ENCODE peak calls at places on chromosomes 3 and 15, in ten cellular contexts. F is mammary epithelial cell; H is body of pancreas; I is stimulated activated CD8-positive, alpha-beta memory T cell treated with anti-CD3 and anti-CD28 coated beads, Interleukin-7, amount 100 ng/mL, for 1 hour; Z is GM12892; T is islet precursor cell; L is hypothalamus; M is Peyer's patch; A is M059J; O is stimulated activated CD4-positive, alpha-beta T cell treated with anti-CD3 and anti-CD28 coated beads, Interleukin-4, amount 100 ng/mL, for 4 hours. Q is an unnamed sample.

GRCh38 chr3:180804871-180805430 is 107.5 kb upstream of the FXR1 start:
- DNase-seq in F (peak; percentile 41), H (no peak), I (no peak), Z (no peak), T (peak; percentile 88), L (peak; percentile 30), M (no peak), A (peak; percentile 45), O (no peak), Q (peak; percentile 80)

GRCh38 chr3:44353355-44353924 is 14.9 kb downstream of the TCAIM start:
- DNase-seq in F (no peak), H (no peak), I (no peak), Z (no peak), T (no peak), L (no peak), M (no peak), A (no peak), O (no peak), Q (no peak)

GRCh38 chr3:22475665-22476064 is 724.7 kb upstream of the ZNF385D start:
- DNase-seq in F (peak; percentile 15), H (no peak), I (no peak), Z (no peak), T (peak; percentile 79), L (no peak), M (no peak), A (peak; percentile 78), O (no peak), Q (no peak)

GRCh38 chr3:150798122-150798618 is 35.2 kb upstream of the SIAH2 start:
- DNase-seq in F (no peak), H (peak; percentile 67), I (no peak), Z (no peak), T (no peak), L (no peak), M (no peak), A (peak; percentile 25), O (no peak), Q (peak; percentile 33)

GRCh38 chr3:119098620-119099222 is 47.2 kb upstream of the TEX55 start:
- DNase-seq in F (peak; percentile 23), H (no peak), I (no peak), Z (no peak), T (no peak), L (no peak), M (no peak), A (peak; percentile 39), O (no peak), Q (peak; percentile 4)

GRCh38 chr3:36114353-36114752 is 266.0 kb upstream of the STAC start:
- DNase-seq in F (no peak), H (no peak), I (no peak), Z (no peak), T (no peak), L (no peak), M (no peak), A (no peak), O (no peak), Q (no peak)

GRCh38 chr3:141707741-141708203 is 30.3 kb upstream of the RNF7 start:
- DNase-seq in F (peak; percentile 37), H (no peak), I (no peak), Z (no peak), T (no peak), L (no peak), M (no peak), A (peak; percentile 98), O (no peak), Q (no peak)

GRCh38 chr15:29821416-29822099 is 710 bp downstream of the TJP1 start:
- DNase-seq in F (peak; percentile 90), H (peak; percentile 92), I (no peak), Z (no peak), T (peak; percentile 95), L (peak; percentile 55), M (no peak), A (peak; percentile 88), O (peak; percentile 5), Q (peak; percentile 91)

GRCh38 chr15:95865330-95865739 is 465.2 kb upstream of the NR2F2 start:
- DNase-seq in F (no peak), H (no peak), I (no peak), Z (no peak), T (no peak), L (no peak), M (no peak), A (no peak), O (no peak), Q (no peak)

GRCh38 chr3:194158942-194159439 is 23.0 kb downstream of the HES1 start:
- DNase-seq in F (peak; percentile 73), H (peak; percentile 73), I (no peak), Z (no peak), T (peak; percentile 45), L (no peak), M (no peak), A (peak; percentile 43), O (no peak), Q (peak; percentile 34)

GRCh38 chr3:136070953-136071949 is 105.7 kb downstream of the PPP2R3A start:
- DNase-seq in F (peak; percentile 9), H (no peak), I (no peak), Z (no peak), T (peak; percentile 98), L (no peak), M (no peak), A (peak; percentile 93), O (no peak), Q (peak; percentile 94)

GRCh38 chr3:188152660-188153497 is 1.1 kb upstream of the LPP start:
- DNase-seq in F (peak; percentile 43), H (peak; percentile 52), I (no peak), Z (no peak), T (peak; percentile 75), L (peak; percentile 47), M (peak; percentile 25), A (peak; percentile 74), O (no peak), Q (peak; percentile 95)

GRCh38 chr3:71006810-71007785 is 576.4 kb downstream of the FOXP1 start:
- DNase-seq in F (peak; percentile 93), H (peak; percentile 48), I (no peak), Z (no peak), T (peak; percentile 57), L (no peak), M (no peak), A (peak; percentile 22), O (no peak), Q (peak; percentile 37)

GRCh38 chr3:151923901-151924300 is 50.5 kb downstream of the SUCNR1 start:
- DNase-seq in F (peak; percentile 51), H (no peak), I (no peak), Z (no peak), T (no peak), L (no peak), M (no peak), A (peak; percentile 79), O (no peak), Q (no peak)

GRCh38 chr3:14132689-14133088 is 7.8 kb downstream of the TMEM43 start:
- DNase-seq in F (no peak), H (no peak), I (no peak), Z (no peak), T (no peak), L (no peak), M (no peak), A (no peak), O (no peak), Q (no peak)

GRCh38 chr15:74865316-74865715 is 7.8 kb downstream of the SCAMP2 start:
- DNase-seq in F (peak; percentile 21), H (no peak), I (no peak), Z (no peak), T (no peak), L (no peak), M (no peak), A (no peak), O (no peak), Q (no peak)

GRCh38 chr15:59360896-59361295 is 11.8 kb downstream of the MYO1E start:
- DNase-seq in F (no peak), H (no peak), I (no peak), Z (no peak), T (no peak), L (no peak), M (no peak), A (peak; percentile 75), O (no peak), Q (no peak)

GRCh38 chr3:61908344-61908743 is 347.0 kb downstream of the PTPRG start:
- DNase-seq in F (peak; percentile 20), H (no peak), I (no peak), Z (no peak), T (no peak), L (no peak), M (no peak), A (peak; percentile 41), O (no peak), Q (no peak)

GRCh38 chr15:52099654-52100272 is 12.8 kb downstream of the BCL2L10 start:
- DNase-seq in F (no peak), H (no peak), I (no peak), Z (no peak), T (no peak), L (no peak), M (no peak), A (no peak), O (no peak), Q (no peak)

GRCh38 chr3:29475305-29475825 is 194.5 kb downstream of the RBMS3 start:
- DNase-seq in F (no peak), H (no peak), I (no peak), Z (no peak), T (no peak), L (no peak), M (no peak), A (no peak), O (no peak), Q (peak; percentile 12)

GRCh38 chr15:43168192-43169107 is 16.8 kb upstream of the CCNDBP1 start:
- DNase-seq in F (peak; percentile 95), H (peak; percentile 13), I (no peak), Z (no peak), T (peak; percentile 51), L (peak; percentile 17), M (no peak), A (peak; percentile 94), O (no peak), Q (peak; percentile 8)

GRCh38 chr3:32340039-32340438 is 51.6 kb upstream of the CMTM7 start:
- DNase-seq in F (peak; percentile 30), H (peak; percentile 26), I (no peak), Z (peak; percentile 21), T (peak; percentile 71), L (no peak), M (no peak), A (peak; percentile 50), O (peak; percentile 24), Q (peak; percentile 60)

GRCh38 chr15:66036859-66037258 is 167.6 kb downstream of the RAB11A start:
- DNase-seq in F (no peak), H (no peak), I (no peak), Z (no peak), T (no peak), L (no peak), M (no peak), A (no peak), O (no peak), Q (no peak)

GRCh38 chr15:69185706-69186105 is 25.3 kb downstream of the GLCE start:
- DNase-seq in F (no peak), H (no peak), I (no peak), Z (no peak), T (no peak), L (no peak), M (no peak), A (no peak), O (no peak), Q (no peak)

GRCh38 chr3:119597548-119598288 is at the start of gene PLA1A:
- DNase-seq in F (no peak), H (peak; percentile 21), I (no peak), Z (no peak), T (no peak), L (no peak), M (no peak), A (no peak), O (no peak), Q (no peak)

GRCh38 chr3:105832618-105833017 is 36.2 kb downstream of the CBLB start:
- DNase-seq in F (no peak), H (no peak), I (no peak), Z (no peak), T (no peak), L (no peak), M (no peak), A (no peak), O (no peak), Q (no peak)

GRCh38 chr3:11832964-11833621 is 13.6 kb downstream of the TAMM41 start:
- DNase-seq in F (no peak), H (peak; percentile 75), I (no peak), Z (no peak), T (no peak), L (peak; percentile 42), M (no peak), A (no peak), O (no peak), Q (no peak)

GRCh38 chr3:49703956-49704355 is 14.6 kb downstream of the RNF123 start:
- DNase-seq in F (no peak), H (no peak), I (no peak), Z (no peak), T (no peak), L (no peak), M (no peak), A (no peak), O (no peak), Q (no peak)